ENCODE peak calls at places on chromosome 4, in six cellular contexts. Z, Y, W, L, U and N are unnamed samples.

GRCh38 chr4:5821665-5822358 is 71.1 kb downstream of the CRMP1 start:
- DNase-seq in L (no peak), Z (no peak), Y (no peak), U (no peak), W (peak), N (no peak)

GRCh38 chr4:141759796-141760425 is 123.5 kb downstream of the IL15 start:
- DNase-seq in W (no peak), Y (no peak), U (no peak), L (no peak), Z (no peak), N (peak)

GRCh38 chr4:107492566-107492965 is 227.5 kb downstream of the PAPSS1 start:
- DNase-seq in L (no peak), Y (no peak), W (no peak), Z (peak), U (no peak), N (no peak)

GRCh38 chr4:153705743-153706468 is 21.8 kb downstream of the TLR2 start:
- DNase-seq in W (no peak), L (no peak), Z (no peak), Y (no peak), U (no peak), N (no peak)

GRCh38 chr4:86895692-86896488 is 3.7 kb upstream of the C4orf36 start:
- DNase-seq in Y (no peak), L (no peak), U (no peak), Z (no peak), W (no peak), N (peak)

GRCh38 chr4:4969298-4969697 is 50.0 kb downstream of the CYTL1 start:
- DNase-seq in Z (no peak), U (peak), Y (no peak), L (no peak), W (no peak), N (no peak)

GRCh38 chr4:186810613-186811150 is 87.0 kb upstream of the FAT1 start:
- DNase-seq in W (no peak), Y (no peak), U (no peak), Z (no peak), L (no peak), N (no peak)

GRCh38 chr4:13626492-13627184 is 887 bp downstream of the BOD1L1 start:
- DNase-seq in W (no peak), Z (no peak), U (no peak), Y (no peak), L (no peak), N (peak)

GRCh38 chr4:37486134-37486533 is 200.0 kb downstream of the RELL1 start:
- DNase-seq in U (no peak), Z (no peak), Y (no peak), L (no peak), W (no peak), N (no peak)

GRCh38 chr4:3811621-3812020 is 45.4 kb downstream of the ADRA2C start:
- DNase-seq in L (no peak), Y (peak), Z (no peak), W (no peak), U (no peak), N (no peak)

GRCh38 chr4:80024335-80024734 is 48.7 kb downstream of the ANTXR2 start:
- DNase-seq in U (no peak), Z (no peak), W (no peak), Y (no peak), L (no peak), N (no peak)

GRCh38 chr4:80027611-80028010 is 45.4 kb downstream of the ANTXR2 start:
- DNase-seq in U (no peak), W (no peak), L (no peak), Z (no peak), Y (no peak), N (peak)

GRCh38 chr4:80029364-80029763 is 43.7 kb downstream of the ANTXR2 start:
- DNase-seq in L (no peak), W (no peak), Z (no peak), U (no peak), Y (no peak), N (no peak)

GRCh38 chr4:80026080-80026479 is 46.9 kb downstream of the ANTXR2 start:
- DNase-seq in U (no peak), Y (no peak), Z (no peak), W (no peak), L (no peak), N (no peak)
- TF ChIP-seq CTCF in U (no peak), Y (no peak), Z (no peak), W (no peak), L (no peak), N (peak)

GRCh38 chr4:84500386-84501196 is 1.5 kb upstream of the NKX6-1 start:
- DNase-seq in U (no peak), L (no peak), Y (no peak), Z (no peak), W (no peak), N (no peak)

GRCh38 chr4:84498203-84499026 is 677 bp downstream of the NKX6-1 start:
- DNase-seq in Y (no peak), W (no peak), L (peak), Z (no peak), U (no peak), N (peak)

GRCh38 chr4:84497835-84498202 is 1.3 kb downstream of the NKX6-1 start:
- DNase-seq in W (no peak), L (no peak), Z (no peak), Y (no peak), U (no peak), N (no peak)

GRCh38 chr4:84501197-84501492 is 2.1 kb upstream of the NKX6-1 start:
- DNase-seq in Z (no peak), W (no peak), U (no peak), L (no peak), Y (no peak), N (no peak)

DNA sequence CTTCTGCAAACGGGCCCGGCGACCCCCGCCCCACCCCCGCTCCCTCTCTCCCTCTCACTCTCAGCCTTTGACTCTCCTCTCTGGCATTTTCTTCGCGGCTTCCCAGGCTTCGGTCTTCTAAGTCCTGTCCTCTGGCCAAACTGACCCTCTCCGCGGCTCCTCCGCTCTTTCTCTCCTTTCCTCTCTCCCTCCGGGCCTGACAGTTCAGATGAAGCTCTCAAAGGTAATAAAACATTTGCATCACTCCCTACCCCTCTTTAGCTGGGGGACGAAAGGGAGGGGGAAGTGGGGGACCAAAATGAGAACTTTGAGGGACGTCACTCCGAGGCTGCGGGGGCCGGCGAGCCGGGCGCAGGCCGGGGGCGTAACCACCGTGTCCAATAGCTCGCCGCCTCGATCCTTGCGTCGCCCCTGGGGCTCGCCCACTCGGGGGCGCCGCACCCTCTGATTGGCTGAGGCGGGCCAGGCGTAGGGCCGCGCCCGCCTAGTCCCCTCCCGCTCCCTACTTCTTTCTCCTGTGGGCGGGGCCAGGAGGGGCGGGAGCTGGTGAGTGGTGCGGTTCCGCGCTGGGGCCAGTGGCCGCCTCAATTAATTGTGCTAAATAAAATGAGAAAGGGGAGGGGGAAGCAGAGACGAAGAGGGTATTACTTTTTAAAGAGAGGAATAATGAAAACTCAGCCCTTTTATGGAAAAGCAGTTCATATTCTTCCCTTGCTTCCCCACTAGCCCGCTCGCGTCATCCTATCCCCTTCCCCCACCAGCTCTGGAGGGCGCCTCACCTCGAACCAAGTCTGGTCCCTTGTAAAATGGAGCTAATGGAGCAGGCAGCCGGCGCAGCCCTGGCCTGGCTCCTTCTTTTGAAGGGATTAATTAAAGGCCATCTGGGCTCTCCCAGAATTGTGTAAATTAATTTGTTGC is at the start of gene NKX6-1:
- DNase-seq in Y (peak), L (peak), Z (no peak), W (no peak), U (no peak), N (peak)
- H3K4me3 ChIP-seq in Y (peak), L (peak), Z (no peak), W (peak), U (peak), N (peak)

DNA sequence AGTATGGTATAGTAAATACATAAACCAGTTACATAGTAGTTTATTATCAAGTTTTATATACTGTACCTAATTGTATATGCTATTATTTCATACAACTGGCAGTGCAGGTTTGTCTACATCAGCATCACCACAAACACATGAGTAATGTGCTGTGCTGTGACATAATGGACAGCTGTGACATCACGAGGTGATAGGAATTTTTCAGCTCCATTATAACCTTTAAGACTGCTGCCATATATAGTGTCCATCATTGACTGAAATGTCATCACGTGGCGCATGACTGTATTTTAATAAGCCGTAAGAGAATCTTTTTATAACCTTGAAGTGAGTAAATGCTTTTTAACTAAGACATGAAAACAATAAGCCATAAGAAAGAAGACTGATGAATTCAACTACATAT is 44.8 kb upstream of the ANK2 start:
- DNase-seq in L (no peak), Y (no peak), W (no peak), Z (no peak), U (no peak), N (no peak)
- TF ChIP-seq CTCF in L (no peak), Y (no peak), W (no peak), Z (no peak), U (no peak), N (no peak)

GRCh38 chr4:159400782-159401712 is 298.2 kb downstream of the RAPGEF2 start:
- DNase-seq in Z (no peak), U (no peak), W (peak), L (no peak), Y (no peak), N (peak)

GRCh38 chr4:159396151-159396550 is 293.3 kb downstream of the RAPGEF2 start:
- DNase-seq in W (no peak), Y (no peak), U (no peak), Z (no peak), L (no peak), N (no peak)

GRCh38 chr4:159398236-159398638 is 295.4 kb downstream of the RAPGEF2 start:
- DNase-seq in W (no peak), L (no peak), Z (no peak), U (no peak), Y (no peak), N (no peak)

DNA sequence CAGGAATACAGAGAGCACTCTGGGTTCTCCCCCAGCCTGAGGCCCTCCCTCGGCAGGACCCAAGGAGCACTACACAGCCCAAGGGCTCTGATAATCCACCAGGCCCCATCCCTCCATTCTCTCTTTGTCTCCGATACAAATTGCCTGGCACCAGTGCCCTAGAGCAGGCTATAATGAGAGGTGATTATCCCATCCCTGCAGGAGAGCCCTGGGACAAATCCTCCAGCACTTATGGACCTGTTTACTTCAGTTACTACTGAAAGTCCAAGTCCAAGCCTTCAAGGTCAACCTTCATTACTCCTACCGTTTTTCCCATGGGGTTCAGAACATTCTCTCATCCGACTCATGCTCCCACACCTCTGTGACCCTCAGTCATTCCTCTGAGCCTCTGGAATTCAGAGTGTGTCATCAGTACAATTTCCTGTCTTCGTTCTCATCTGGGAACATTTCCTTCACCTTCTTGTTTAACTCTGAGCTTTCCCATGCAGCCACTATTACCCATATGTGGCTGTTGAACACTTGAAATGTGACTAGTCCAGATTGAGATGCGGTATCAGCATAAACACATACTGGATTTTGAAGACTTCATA is 299.0 kb downstream of the RAPGEF2 start:
- DNase-seq in W (no peak), L (no peak), Z (no peak), Y (no peak), U (no peak), N (peak)
- H3K4me3 ChIP-seq in W (no peak), L (no peak), Z (no peak), Y (no peak), U (no peak), N (no peak)

DNA sequence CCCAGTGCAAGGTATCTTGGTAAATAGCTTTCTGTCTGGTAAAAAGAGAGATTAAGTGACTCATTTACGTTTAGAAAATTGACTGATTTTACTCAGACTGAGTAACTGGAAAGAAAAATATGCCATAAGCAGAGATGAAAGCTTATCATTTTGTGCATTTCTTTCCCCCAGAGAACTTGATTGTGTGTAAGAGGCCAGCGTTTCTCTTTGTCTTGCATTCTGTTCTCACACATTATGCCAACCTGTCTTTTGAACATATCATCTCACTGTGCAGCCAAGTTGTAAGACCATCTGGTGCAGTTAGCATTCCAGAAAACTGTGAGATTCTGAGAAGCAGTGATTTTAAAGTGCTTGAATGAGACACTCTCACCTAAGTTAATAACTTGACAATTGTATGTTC is 651.3 kb downstream of the TECRL start:
- DNase-seq in W (no peak), Z (no peak), U (no peak), Y (no peak), L (no peak), N (no peak)
- TF ChIP-seq CTCF in W (no peak), Z (no peak), U (no peak), Y (no peak), L (no peak), N (no peak)

DNA sequence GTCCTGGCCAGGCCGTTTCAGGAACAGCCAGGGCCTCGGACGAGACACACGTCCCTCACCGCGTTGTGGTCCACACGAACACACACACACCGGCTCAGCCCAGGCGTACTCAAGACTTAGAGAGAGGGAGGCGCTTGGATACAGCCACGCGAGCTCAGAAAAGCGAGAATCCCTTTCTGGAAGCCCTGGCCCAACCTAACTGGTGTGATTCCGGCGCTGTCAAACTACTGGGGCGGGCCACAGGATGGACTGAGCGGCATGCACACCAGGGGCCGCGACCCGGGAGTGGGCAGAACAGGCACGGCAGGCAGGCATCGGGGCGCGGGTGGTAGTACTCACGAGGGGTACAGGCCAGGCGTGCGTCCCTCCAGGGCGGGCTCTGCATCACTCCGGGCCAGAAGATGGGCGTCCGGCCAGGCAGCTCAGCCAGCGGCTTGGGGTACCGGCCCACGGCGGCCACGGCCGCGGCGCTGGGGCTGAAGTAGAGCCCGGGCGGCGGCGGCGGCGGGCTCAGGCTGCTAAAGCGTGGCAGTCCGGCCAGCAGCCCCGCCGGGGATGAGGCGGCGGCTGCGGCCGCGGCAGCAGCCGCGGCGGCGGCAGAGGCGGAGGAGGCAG is 1.8 kb downstream of the NKX6-1 start:
- DNase-seq in U (no peak), Y (no peak), W (no peak), L (no peak), Z (no peak), N (peak)
- H3K4me3 ChIP-seq in U (no peak), Y (peak), W (no peak), L (peak), Z (no peak), N (peak)

DNA sequence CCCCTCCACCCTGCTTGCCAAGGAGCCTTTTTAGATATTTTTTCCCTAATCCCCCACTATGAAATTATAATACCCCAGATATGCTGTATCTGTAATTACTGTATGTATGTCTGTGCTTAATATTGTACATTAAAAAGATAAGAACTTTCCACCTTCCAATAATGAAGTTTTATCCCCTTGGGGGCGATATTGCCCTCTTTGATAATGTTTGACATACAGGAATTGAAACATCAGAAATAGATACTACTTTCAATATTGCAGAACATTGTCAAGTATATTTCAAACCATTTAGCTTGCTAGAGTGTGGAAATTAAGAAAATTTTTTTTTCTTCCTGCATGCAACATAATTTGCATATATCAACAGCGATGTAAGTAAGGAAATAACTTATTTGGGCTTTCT is 58.9 kb downstream of the NAF1 start:
- DNase-seq in Y (no peak), L (no peak), Z (no peak), U (no peak), W (no peak), N (peak)
- TF ChIP-seq CTCF in Y (peak), L (no peak), Z (no peak), U (no peak), W (peak), N (peak)

DNA sequence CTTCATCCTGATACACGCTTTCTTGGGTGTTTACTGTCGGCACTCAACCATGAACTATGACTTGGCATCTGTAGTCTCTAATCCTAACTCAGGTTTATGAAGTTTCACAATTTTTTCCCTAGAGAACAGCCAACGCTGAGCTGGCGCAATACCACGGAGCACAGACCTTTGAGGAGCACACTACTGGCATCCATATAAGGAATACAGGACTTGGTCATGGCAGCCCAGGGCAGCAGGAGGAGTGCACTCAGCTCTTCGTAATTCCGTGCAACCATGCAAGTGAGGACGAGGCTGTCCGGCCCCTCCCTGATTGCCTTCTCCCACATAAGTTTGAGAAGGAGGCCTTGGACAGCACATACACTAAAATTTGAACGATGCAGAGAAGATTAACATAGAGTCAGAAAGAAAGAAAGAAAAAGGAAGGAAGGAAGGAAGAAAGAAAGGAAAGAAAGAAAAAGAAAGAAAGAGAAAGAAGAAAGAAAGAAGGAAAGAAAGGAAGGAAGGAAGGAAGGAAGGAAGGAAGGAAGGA is 41.0 kb upstream of the PDLIM5 start:
- DNase-seq in W (no peak), Y (no peak), Z (no peak), L (peak), U (peak), N (peak)
- H3K4me3 ChIP-seq in W (no peak), Y (no peak), Z (no peak), L (no peak), U (no peak), N (no peak)